ENCODE peak calls at places on chromosomes 12 and 14, in five cellular contexts. P, B, A, M and G are unnamed samples.

GRCh38 chr12:15443611-15444010 is 121.3 kb downstream of the PTPRO start:
- DNase-seq in P (no peak), B (no peak), A (no peak), M (no peak), G (no peak)

GRCh38 chr12:50102186-50102585 is 1.6 kb upstream of the GPD1 start:
- DNase-seq in P (no peak), B (no peak), A (no peak), M (no peak), G (no peak)

GRCh38 chr12:47078086-47078395 is 1.4 kb upstream of the PCED1B start:
- DNase-seq in P (no peak), B (no peak), A (no peak), M (no peak), G (no peak)

GRCh38 chr12:40298341-40298740 is 73.5 kb downstream of the LRRK2 start:
- DNase-seq in P (no peak), B (no peak), A (no peak), M (no peak), G (no peak)

GRCh38 chr14:24119691-24120090 is 4.9 kb upstream of the NRL start:
- DNase-seq in P (no peak), B (no peak), A (no peak), M (no peak), G (no peak)

GRCh38 chr14:103161054-103161397 is 37.8 kb downstream of the TNFAIP2 start:
- DNase-seq in P (no peak), B (no peak), A (no peak), M (no peak), G (no peak)

GRCh38 chr14:91835920-91836843 is 31.2 kb downstream of the TC2N start:
- DNase-seq in P (peak; percentile 89), B (peak; percentile 85), A (peak; percentile 83), M (peak; percentile 86), G (no peak)

GRCh38 chr12:110289021-110289710 is 8.1 kb downstream of the ATP2A2 start:
- DNase-seq in P (no peak), B (no peak), A (no peak), M (peak; percentile 58), G (no peak)

GRCh38 chr14:35374273-35374681 is 30.3 kb downstream of the NFKBIA start:
- DNase-seq in P (no peak), B (no peak), A (no peak), M (no peak), G (peak; percentile 86)

GRCh38 chr14:36096090-36096489 is 80.4 kb downstream of the PTCSC3 start:
- DNase-seq in P (no peak), B (no peak), A (no peak), M (no peak), G (no peak)

GRCh38 chr14:39033371-39033770 is 69.7 kb downstream of the SEC23A start:
- DNase-seq in P (no peak), B (no peak), A (no peak), M (no peak), G (no peak)

GRCh38 chr14:37056473-37056872 is 115.9 kb downstream of the SLC25A21 start:
- DNase-seq in P (no peak), B (no peak), A (peak; percentile 26), M (no peak), G (no peak)

GRCh38 chr14:81275305-81275950 is 54.7 kb upstream of the GTF2A1 start:
- DNase-seq in P (no peak), B (no peak), A (no peak), M (no peak), G (no peak)

GRCh38 chr12:93380480-93381121 is 2.9 kb downstream of the NUDT4 start:
- DNase-seq in P (no peak), B (no peak), A (no peak), M (no peak), G (no peak)

GRCh38 chr12:105359840-105360239 is 29.3 kb downstream of the C12orf75 start:
- DNase-seq in P (no peak), B (no peak), A (no peak), M (no peak), G (no peak)

GRCh38 chr14:101332281-101332680 is 229.0 kb upstream of the DIO3 start:
- DNase-seq in P (no peak), B (no peak), A (no peak), M (no peak), G (no peak)

GRCh38 chr14:61636792-61637191 is 58.5 kb upstream of the HIF1A start:
- DNase-seq in P (no peak), B (no peak), A (no peak), M (no peak), G (no peak)

GRCh38 chr14:88422919-88423318 is 37.5 kb downstream of the SPATA7 start:
- DNase-seq in P (no peak), B (no peak), A (no peak), M (no peak), G (no peak)

GRCh38 chr14:35341454-35342159 is 49.4 kb downstream of the PSMA6 start:
- DNase-seq in P (peak; percentile 85), B (peak; percentile 67), A (peak; percentile 58), M (peak; percentile 85), G (peak; percentile 79)

GRCh38 chr14:61461808-61462275 is 140.5 kb downstream of the PRKCH start:
- DNase-seq in P (no peak), B (peak; percentile 33), A (no peak), M (peak; percentile 71), G (no peak)

GRCh38 chr12:6540181-6540877 is 6.0 kb downstream of the GAPDH start:
- DNase-seq in P (peak; percentile 98), B (peak; percentile 86), A (peak; percentile 88), M (peak; percentile 77), G (peak; percentile 65)

GRCh38 chr12:53995311-53996187 is 4.4 kb upstream of the HOXC9 start:
- DNase-seq in P (peak; percentile 87), B (peak; percentile 64), A (peak; percentile 76), M (no peak), G (no peak)

GRCh38 chr14:27536748-27537147 is 938.9 kb upstream of the NOVA1 start:
- DNase-seq in P (no peak), B (no peak), A (no peak), M (no peak), G (no peak)

GRCh38 chr14:89378119-89378518 is 38.9 kb downstream of the FOXN3 start:
- DNase-seq in P (no peak), B (no peak), A (no peak), M (no peak), G (no peak)

GRCh38 chr14:103001226-103001625 is 56.1 kb downstream of the CDC42BPB start:
- DNase-seq in P (no peak), B (no peak), A (no peak), M (no peak), G (no peak)

GRCh38 chr14:59895721-59896120 is 24.2 kb upstream of the LRRC9 start:
- DNase-seq in P (no peak), B (no peak), A (no peak), M (no peak), G (no peak)

GRCh38 chr12:26028953-26029740 is 70.7 kb downstream of the RASSF8 start:
- DNase-seq in P (no peak), B (peak; percentile 26), A (no peak), M (peak; percentile 47), G (no peak)

DNA sequence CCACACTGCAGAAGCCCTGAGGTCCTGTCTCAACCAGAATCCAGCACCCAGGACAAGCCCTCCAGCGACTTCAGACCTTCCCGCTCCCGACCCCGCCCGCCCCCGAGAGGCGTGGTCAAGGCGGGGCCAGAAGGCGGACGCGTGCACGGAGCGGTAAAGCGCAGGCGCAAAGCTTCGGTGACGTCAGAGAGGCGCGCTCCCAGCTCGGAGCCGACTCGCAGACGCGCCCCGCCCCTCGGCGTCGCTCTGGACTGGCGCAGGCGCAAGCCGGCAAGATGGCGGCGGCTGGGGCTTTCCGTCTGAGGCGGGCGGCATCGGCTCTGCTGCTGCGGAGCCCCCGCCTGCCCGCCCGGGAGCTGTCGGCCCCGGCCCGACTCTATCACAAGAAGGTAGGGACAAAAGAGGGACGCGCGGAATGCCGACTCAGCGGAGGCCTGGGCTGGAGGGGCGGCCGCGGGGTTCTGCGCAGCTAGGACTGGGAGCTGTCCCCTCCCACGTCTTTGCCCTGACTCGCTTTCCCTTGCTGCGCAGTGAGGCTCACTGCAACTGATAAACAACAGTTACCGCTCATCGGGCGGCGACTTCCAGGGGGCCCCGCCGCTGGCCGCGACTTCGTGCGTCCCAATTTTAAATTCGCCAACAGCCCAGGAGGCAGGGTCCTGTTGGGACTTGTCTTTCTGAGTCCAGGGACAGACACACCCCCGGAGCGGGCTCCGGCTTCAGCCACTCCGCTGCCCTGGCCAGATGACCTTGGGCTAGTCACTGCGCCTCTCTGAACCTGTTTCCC is at the start of gene ISCU:
- DNase-seq in P (peak; percentile 99), B (peak; percentile 99), A (peak; percentile 98), M (peak; percentile 98), G (peak; percentile 97)
- TF ChIP-seq CTCF in P (no peak), B (no peak), A (no peak), M (no peak), G (no peak)

GRCh38 chr12:91695964-91696363 is 449.7 kb downstream of the BTG1 start:
- DNase-seq in P (no peak), B (no peak), A (no peak), M (no peak), G (no peak)
- TF ChIP-seq CTCF in P (no peak), B (no peak), A (no peak), M (no peak), G (no peak)

DNA sequence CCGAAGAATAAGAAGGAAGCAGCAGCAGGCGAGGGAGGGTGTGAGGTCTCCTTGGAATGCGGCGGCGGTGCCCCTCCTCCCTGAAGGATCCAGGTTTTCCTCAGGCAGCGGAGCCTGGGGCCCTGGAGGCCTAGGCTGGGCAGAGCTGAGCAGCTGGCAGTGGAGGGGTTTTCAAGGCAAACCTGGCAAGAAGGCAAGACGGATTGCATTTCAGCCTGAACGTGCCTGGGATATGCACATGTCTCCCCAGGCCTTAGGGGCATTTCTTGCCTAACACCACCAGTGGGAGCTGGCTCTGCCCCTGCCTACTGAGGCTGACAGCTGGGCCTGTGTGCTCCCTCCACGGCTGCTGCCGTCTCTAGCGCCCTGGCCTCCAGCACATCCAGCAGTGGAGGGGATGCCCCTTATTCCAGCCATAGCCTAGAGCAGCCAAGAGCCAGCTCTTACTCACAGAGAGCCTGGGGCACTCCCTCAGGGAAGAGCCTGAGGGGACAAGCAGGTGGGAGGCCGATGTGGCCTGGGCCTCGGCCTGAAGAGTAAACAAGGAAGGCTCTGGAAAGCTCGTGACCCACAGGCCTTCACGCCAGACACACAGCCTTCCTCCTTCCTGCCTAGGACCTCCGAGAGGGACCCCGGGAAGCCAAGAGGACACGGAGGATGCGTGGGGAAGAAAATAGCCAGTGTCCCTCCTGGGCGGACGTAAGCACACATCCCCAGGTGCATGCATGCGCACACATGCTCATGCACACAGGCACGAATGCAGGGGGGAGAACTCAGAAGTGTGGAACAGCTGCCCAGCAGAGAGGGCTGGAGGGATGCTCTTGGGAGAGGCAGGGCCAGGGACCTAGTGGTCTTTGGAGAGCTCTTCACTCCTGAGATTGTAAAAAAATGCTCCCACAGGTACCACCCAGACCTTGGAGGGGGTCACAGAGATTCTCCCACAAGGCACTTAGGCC is 23.0 kb upstream of the EIF2B2 start:
- DNase-seq in P (peak; percentile 68), B (peak; percentile 37), A (peak; percentile 54), M (no peak), G (no peak)
- TF ChIP-seq CTCF in P (peak; percentile 23), B (no peak), A (no peak), M (peak; percentile 10), G (no peak)

GRCh38 chr12:124370384-124370783 is 75.5 kb downstream of the RFLNA start:
- DNase-seq in P (no peak), B (no peak), A (no peak), M (no peak), G (no peak)

GRCh38 chr12:124370851-124371250 is 76.0 kb downstream of the RFLNA start:
- DNase-seq in P (no peak), B (no peak), A (no peak), M (no peak), G (no peak)

GRCh38 chr12:124369055-124369900 is 74.4 kb downstream of the RFLNA start:
- DNase-seq in P (no peak), B (no peak), A (no peak), M (no peak), G (no peak)

GRCh38 chr12:124369901-124370378 is 75.0 kb downstream of the RFLNA start:
- DNase-seq in P (no peak), B (no peak), A (no peak), M (no peak), G (no peak)

GRCh38 chr12:124368421-124369032 is 73.6 kb downstream of the RFLNA start:
- DNase-seq in P (no peak), B (no peak), A (no peak), M (no peak), G (no peak)
- TF ChIP-seq CTCF in P (no peak), B (no peak), A (no peak), M (no peak), G (no peak)